ENCODE peak calls at places on chromosomes 16 and 17, in nine cellular contexts. One of them, this sample, is unnamed.

GRCh38 chr17:10789694-10790271 is 14.1 kb downstream of the TMEM238L start:
- DNase-seq in body of pancreas: no peak
- DNase-seq in CD8-positive, alpha-beta memory T cell: no peak
- DNase-seq in breast epithelium: no peak
- DNase-seq in endothelial cell of umbilical vein: no peak
- DNase-seq in tibial nerve: no peak
- DNase-seq in Peyer's patch: peak; percentile 75
- DNase-seq in OCI-LY7: no peak
- DNase-seq in stomach: no peak
- DNase-seq in this sample: no peak

GRCh38 chr17:63405741-63406261 is 40.3 kb downstream of the CYB561 start:
- DNase-seq in body of pancreas: no peak
- DNase-seq in CD8-positive, alpha-beta memory T cell: peak; percentile 18
- DNase-seq in breast epithelium: no peak
- DNase-seq in endothelial cell of umbilical vein: peak; percentile 83
- DNase-seq in tibial nerve: no peak
- DNase-seq in Peyer's patch: no peak
- DNase-seq in OCI-LY7: peak; percentile 78
- DNase-seq in stomach: no peak
- DNase-seq in this sample: no peak

GRCh38 chr17:70053241-70054234 is 21.5 kb upstream of the KCNJ16 start:
- DNase-seq in body of pancreas: no peak
- DNase-seq in CD8-positive, alpha-beta memory T cell: no peak
- DNase-seq in breast epithelium: no peak
- DNase-seq in endothelial cell of umbilical vein: peak; percentile 68
- DNase-seq in tibial nerve: no peak
- DNase-seq in Peyer's patch: no peak
- DNase-seq in OCI-LY7: no peak
- DNase-seq in stomach: no peak
- DNase-seq in this sample: no peak

GRCh38 chr17:76275382-76276068 is 10.4 kb downstream of the UBALD2 start:
- DNase-seq in body of pancreas: no peak
- DNase-seq in CD8-positive, alpha-beta memory T cell: no peak
- DNase-seq in breast epithelium: no peak
- DNase-seq in endothelial cell of umbilical vein: no peak
- DNase-seq in tibial nerve: no peak
- DNase-seq in Peyer's patch: no peak
- DNase-seq in OCI-LY7: no peak
- DNase-seq in stomach: no peak
- DNase-seq in this sample: no peak

GRCh38 chr16:80515374-80515773 is 25.4 kb upstream of the DYNLRB2 start:
- DNase-seq in body of pancreas: no peak
- DNase-seq in CD8-positive, alpha-beta memory T cell: no peak
- DNase-seq in breast epithelium: no peak
- DNase-seq in endothelial cell of umbilical vein: no peak
- DNase-seq in tibial nerve: no peak
- DNase-seq in Peyer's patch: no peak
- DNase-seq in OCI-LY7: no peak
- DNase-seq in stomach: no peak
- DNase-seq in this sample: no peak

GRCh38 chr17:26773189-26774188 is 520.4 kb upstream of the WSB1 start:
- DNase-seq in body of pancreas: no peak
- DNase-seq in CD8-positive, alpha-beta memory T cell: no peak
- DNase-seq in breast epithelium: no peak
- DNase-seq in endothelial cell of umbilical vein: no peak
- DNase-seq in tibial nerve: no peak
- DNase-seq in Peyer's patch: no peak
- DNase-seq in OCI-LY7: no peak
- DNase-seq in stomach: no peak
- DNase-seq in this sample: no peak

GRCh38 chr17:36922175-36922574 is 15.1 kb upstream of the LHX1 start:
- DNase-seq in body of pancreas: no peak
- DNase-seq in CD8-positive, alpha-beta memory T cell: no peak
- DNase-seq in breast epithelium: no peak
- DNase-seq in endothelial cell of umbilical vein: no peak
- DNase-seq in tibial nerve: no peak
- DNase-seq in Peyer's patch: no peak
- DNase-seq in OCI-LY7: no peak
- DNase-seq in stomach: no peak
- DNase-seq in this sample: no peak

GRCh38 chr16:67150833-67151396 is at the start of gene B3GNT9:
- DNase-seq in body of pancreas: peak; percentile 70
- DNase-seq in CD8-positive, alpha-beta memory T cell: no peak
- DNase-seq in breast epithelium: peak; percentile 55
- DNase-seq in endothelial cell of umbilical vein: peak; percentile 58
- DNase-seq in tibial nerve: peak; percentile 47
- DNase-seq in Peyer's patch: peak; percentile 74
- DNase-seq in OCI-LY7: no peak
- DNase-seq in stomach: peak; percentile 67
- DNase-seq in this sample: no peak

GRCh38 chr16:1613728-1614225 is 1.6 kb downstream of the CRAMP1 start:
- DNase-seq in body of pancreas: peak; percentile 24
- DNase-seq in CD8-positive, alpha-beta memory T cell: no peak
- DNase-seq in breast epithelium: no peak
- DNase-seq in endothelial cell of umbilical vein: no peak
- DNase-seq in tibial nerve: no peak
- DNase-seq in Peyer's patch: peak; percentile 52
- DNase-seq in OCI-LY7: peak; percentile 20
- DNase-seq in stomach: peak; percentile 30
- DNase-seq in this sample: peak; percentile 3

GRCh38 chr17:82878545-82878944 is 38.7 kb upstream of the ZNF750 start:
- DNase-seq in body of pancreas: no peak
- DNase-seq in CD8-positive, alpha-beta memory T cell: no peak
- DNase-seq in breast epithelium: no peak
- DNase-seq in endothelial cell of umbilical vein: no peak
- DNase-seq in tibial nerve: no peak
- DNase-seq in Peyer's patch: no peak
- DNase-seq in OCI-LY7: no peak
- DNase-seq in stomach: no peak
- DNase-seq in this sample: no peak

GRCh38 chr16:27726621-27727275 is 176.8 kb downstream of the KATNIP start:
- DNase-seq in body of pancreas: no peak
- DNase-seq in CD8-positive, alpha-beta memory T cell: no peak
- DNase-seq in breast epithelium: no peak
- DNase-seq in endothelial cell of umbilical vein: no peak
- DNase-seq in tibial nerve: no peak
- DNase-seq in Peyer's patch: no peak
- DNase-seq in OCI-LY7: no peak
- DNase-seq in stomach: no peak
- DNase-seq in this sample: no peak

GRCh38 chr17:40113961-40114272 is 7.9 kb upstream of the MSL1 start:
- DNase-seq in body of pancreas: no peak
- DNase-seq in CD8-positive, alpha-beta memory T cell: no peak
- DNase-seq in breast epithelium: no peak
- DNase-seq in endothelial cell of umbilical vein: no peak
- DNase-seq in tibial nerve: no peak
- DNase-seq in Peyer's patch: no peak
- DNase-seq in OCI-LY7: no peak
- DNase-seq in stomach: no peak
- DNase-seq in this sample: no peak

GRCh38 chr16:20878682-20879147 is 21.4 kb downstream of the DCUN1D3 start:
- DNase-seq in body of pancreas: no peak
- DNase-seq in CD8-positive, alpha-beta memory T cell: no peak
- DNase-seq in breast epithelium: no peak
- DNase-seq in endothelial cell of umbilical vein: no peak
- DNase-seq in tibial nerve: no peak
- DNase-seq in Peyer's patch: no peak
- DNase-seq in OCI-LY7: no peak
- DNase-seq in stomach: no peak
- DNase-seq in this sample: no peak

GRCh38 chr16:29821663-29822115 is 1.4 kb downstream of the MVP start:
- DNase-seq in body of pancreas: peak; percentile 45
- DNase-seq in CD8-positive, alpha-beta memory T cell: no peak
- DNase-seq in breast epithelium: no peak
- DNase-seq in endothelial cell of umbilical vein: peak; percentile 55
- DNase-seq in tibial nerve: no peak
- DNase-seq in Peyer's patch: peak; percentile 76
- DNase-seq in OCI-LY7: no peak
- DNase-seq in stomach: peak; percentile 40
- DNase-seq in this sample: no peak

GRCh38 chr17:79830303-79830702 is 8.9 kb downstream of the CBX4 start:
- DNase-seq in body of pancreas: no peak
- DNase-seq in CD8-positive, alpha-beta memory T cell: no peak
- DNase-seq in breast epithelium: no peak
- DNase-seq in endothelial cell of umbilical vein: no peak
- DNase-seq in tibial nerve: no peak
- DNase-seq in Peyer's patch: no peak
- DNase-seq in OCI-LY7: no peak
- DNase-seq in stomach: no peak
- DNase-seq in this sample: no peak

GRCh38 chr16:46812781-46813555 is 18.0 kb downstream of the C16orf87 start:
- DNase-seq in body of pancreas: no peak
- DNase-seq in CD8-positive, alpha-beta memory T cell: no peak
- DNase-seq in breast epithelium: no peak
- DNase-seq in endothelial cell of umbilical vein: no peak
- DNase-seq in tibial nerve: no peak
- DNase-seq in Peyer's patch: no peak
- DNase-seq in OCI-LY7: no peak
- DNase-seq in stomach: no peak
- DNase-seq in this sample: no peak

GRCh38 chr17:43952351-43952723 is 1.4 kb downstream of the PYY start:
- DNase-seq in body of pancreas: no peak
- DNase-seq in CD8-positive, alpha-beta memory T cell: no peak
- DNase-seq in breast epithelium: no peak
- DNase-seq in endothelial cell of umbilical vein: no peak
- DNase-seq in tibial nerve: no peak
- DNase-seq in Peyer's patch: no peak
- DNase-seq in OCI-LY7: no peak
- DNase-seq in stomach: no peak
- DNase-seq in this sample: no peak
- H3K4me3 ChIP-seq in body of pancreas: no peak overlapping the region
- H3K4me3 ChIP-seq in CD8-positive, alpha-beta memory T cell: no peak overlapping the region
- H3K4me3 ChIP-seq in breast epithelium: peak overlapping the region; percentile 53
- H3K4me3 ChIP-seq in endothelial cell of umbilical vein: no peak overlapping the region
- H3K4me3 ChIP-seq in tibial nerve: peak overlapping the region; percentile 4
- H3K4me3 ChIP-seq in Peyer's patch: no peak overlapping the region
- H3K4me3 ChIP-seq in OCI-LY7: no peak overlapping the region
- H3K4me3 ChIP-seq in stomach: no peak overlapping the region
- H3K4me3 ChIP-seq in this sample: no peak overlapping the region

GRCh38 chr16:10878328-10878643 is 1.3 kb downstream of the CIITA start:
- DNase-seq in body of pancreas: no peak
- DNase-seq in CD8-positive, alpha-beta memory T cell: no peak
- DNase-seq in breast epithelium: no peak
- DNase-seq in endothelial cell of umbilical vein: no peak
- DNase-seq in tibial nerve: no peak
- DNase-seq in Peyer's patch: no peak
- DNase-seq in OCI-LY7: no peak
- DNase-seq in stomach: no peak
- DNase-seq in this sample: no peak
- H3K4me1 ChIP-seq in body of pancreas: peaks cover 16% of the 10 kb centered on the region
- H3K4me1 ChIP-seq in CD8-positive, alpha-beta memory T cell: peaks cover 37% of the 10 kb centered on the region
- H3K4me1 ChIP-seq in breast epithelium: no peaks in the 10 kb centered on the region
- H3K4me1 ChIP-seq in endothelial cell of umbilical vein: no peaks in the 10 kb centered on the region
- H3K4me1 ChIP-seq in tibial nerve: no peaks in the 10 kb centered on the region
- H3K4me1 ChIP-seq in Peyer's patch: no peaks in the 10 kb centered on the region
- H3K4me1 ChIP-seq in OCI-LY7: peaks cover 68% of the 10 kb centered on the region
- H3K4me1 ChIP-seq in stomach: peaks cover 55% of the 10 kb centered on the region
- H3K4me1 ChIP-seq in this sample: no peaks in the 10 kb centered on the region

GRCh38 chr16:88939814-88940195 is 37.2 kb downstream of the CBFA2T3 start:
- DNase-seq in body of pancreas: peak; percentile 51
- DNase-seq in CD8-positive, alpha-beta memory T cell: no peak
- DNase-seq in breast epithelium: no peak
- DNase-seq in endothelial cell of umbilical vein: no peak
- DNase-seq in tibial nerve: no peak
- DNase-seq in Peyer's patch: no peak
- DNase-seq in OCI-LY7: no peak
- DNase-seq in stomach: no peak
- DNase-seq in this sample: no peak

GRCh38 chr16:88936913-88937666 is 39.9 kb downstream of the CBFA2T3 start:
- DNase-seq in body of pancreas: no peak
- DNase-seq in CD8-positive, alpha-beta memory T cell: no peak
- DNase-seq in breast epithelium: no peak
- DNase-seq in endothelial cell of umbilical vein: no peak
- DNase-seq in tibial nerve: no peak
- DNase-seq in Peyer's patch: no peak
- DNase-seq in OCI-LY7: no peak
- DNase-seq in stomach: no peak
- DNase-seq in this sample: no peak

GRCh38 chr16:88938119-88938932 is 38.7 kb downstream of the CBFA2T3 start:
- DNase-seq in body of pancreas: no peak
- DNase-seq in CD8-positive, alpha-beta memory T cell: no peak
- DNase-seq in breast epithelium: no peak
- DNase-seq in endothelial cell of umbilical vein: no peak
- DNase-seq in tibial nerve: no peak
- DNase-seq in Peyer's patch: no peak
- DNase-seq in OCI-LY7: no peak
- DNase-seq in stomach: no peak
- DNase-seq in this sample: no peak

GRCh38 chr16:88940196-88941050 is 36.6 kb downstream of the CBFA2T3 start:
- DNase-seq in body of pancreas: peak; percentile 83
- DNase-seq in CD8-positive, alpha-beta memory T cell: no peak
- DNase-seq in breast epithelium: no peak
- DNase-seq in endothelial cell of umbilical vein: no peak
- DNase-seq in tibial nerve: no peak
- DNase-seq in Peyer's patch: no peak
- DNase-seq in OCI-LY7: no peak
- DNase-seq in stomach: no peak
- DNase-seq in this sample: no peak

GRCh38 chr16:88938933-88939813 is 37.8 kb downstream of the CBFA2T3 start:
- DNase-seq in body of pancreas: no peak
- DNase-seq in CD8-positive, alpha-beta memory T cell: no peak
- DNase-seq in breast epithelium: no peak
- DNase-seq in endothelial cell of umbilical vein: no peak
- DNase-seq in tibial nerve: no peak
- DNase-seq in Peyer's patch: no peak
- DNase-seq in OCI-LY7: no peak
- DNase-seq in stomach: no peak
- DNase-seq in this sample: no peak
- H3K4me3 ChIP-seq in body of pancreas: peak overlapping the region; percentile 70
- H3K4me3 ChIP-seq in CD8-positive, alpha-beta memory T cell: no peak overlapping the region
- H3K4me3 ChIP-seq in breast epithelium: peak overlapping the region; percentile 82
- H3K4me3 ChIP-seq in endothelial cell of umbilical vein: no peak overlapping the region
- H3K4me3 ChIP-seq in tibial nerve: peak overlapping the region; percentile 60
- H3K4me3 ChIP-seq in Peyer's patch: peak overlapping the region; percentile 60
- H3K4me3 ChIP-seq in OCI-LY7: peak overlapping the region; percentile 60
- H3K4me3 ChIP-seq in stomach: peak overlapping the region; percentile 67
- H3K4me3 ChIP-seq in this sample: no peak overlapping the region

DNA sequence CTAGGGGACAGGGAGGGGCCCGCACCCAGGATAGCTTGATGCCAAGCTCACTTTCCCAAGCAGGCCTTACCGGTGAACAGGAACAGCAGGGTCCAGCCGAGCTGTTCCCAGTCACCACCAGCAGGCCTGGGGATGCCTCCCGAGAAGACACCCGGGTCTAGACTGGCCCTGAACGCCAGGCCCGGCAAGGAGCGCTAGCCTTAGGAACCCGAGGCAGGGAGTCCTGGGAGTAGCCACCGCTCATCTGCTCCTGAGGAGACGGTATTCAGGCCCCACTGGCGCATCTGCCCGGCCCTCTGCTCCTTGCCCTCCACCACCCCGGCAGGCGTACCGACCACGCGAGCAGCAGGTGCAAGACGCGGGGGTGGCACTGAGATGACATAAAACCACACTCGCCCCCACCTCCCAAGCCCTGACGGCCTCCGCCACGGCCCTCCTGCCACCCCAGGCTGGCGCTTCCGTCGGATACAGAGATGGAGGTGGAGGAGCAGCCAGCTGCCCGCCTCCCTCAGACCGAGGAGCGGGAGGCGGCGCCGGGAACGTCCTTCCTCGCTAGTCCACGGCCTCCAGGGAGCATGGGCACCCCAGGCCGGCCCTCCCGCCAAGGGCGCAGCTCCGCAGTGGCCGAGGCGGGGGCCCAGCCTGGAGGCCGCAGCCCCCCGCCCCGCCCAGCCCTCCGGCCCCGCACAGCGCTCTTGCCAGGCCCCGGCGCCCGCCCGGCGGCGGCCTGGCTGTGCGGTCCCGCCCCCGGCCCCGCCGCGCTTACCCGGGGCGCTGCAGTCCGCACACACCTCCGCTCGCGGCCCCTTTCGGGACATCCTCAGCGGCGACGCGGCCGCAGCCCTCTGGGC is 662 bp downstream of the GIT1 start:
- DNase-seq in body of pancreas: peak; percentile 39
- DNase-seq in CD8-positive, alpha-beta memory T cell: peak; percentile 61
- DNase-seq in breast epithelium: no peak
- DNase-seq in endothelial cell of umbilical vein: no peak
- DNase-seq in tibial nerve: no peak
- DNase-seq in Peyer's patch: peak; percentile 69
- DNase-seq in OCI-LY7: peak; percentile 61
- DNase-seq in stomach: no peak
- DNase-seq in this sample: no peak
- H3K4me1 ChIP-seq in body of pancreas: peaks cover 55% of the 10 kb centered on the region
- H3K4me1 ChIP-seq in CD8-positive, alpha-beta memory T cell: peaks cover 77% of the 10 kb centered on the region
- H3K4me1 ChIP-seq in breast epithelium: peaks cover 7% of the 10 kb centered on the region
- H3K4me1 ChIP-seq in endothelial cell of umbilical vein: peaks cover 76% of the 10 kb centered on the region
- H3K4me1 ChIP-seq in tibial nerve: no peaks in the 10 kb centered on the region
- H3K4me1 ChIP-seq in Peyer's patch: peaks cover 53% of the 10 kb centered on the region
- H3K4me1 ChIP-seq in OCI-LY7: peaks cover 71% of the 10 kb centered on the region
- H3K4me1 ChIP-seq in stomach: peaks cover 79% of the 10 kb centered on the region
- H3K4me1 ChIP-seq in this sample: peaks cover 54% of the 10 kb centered on the region